ENCODE peak calls at places on chromosomes 7 and 10, in seven cellular contexts. K is K562, C is A549, V is GM12878, Y is H1, W is SK-N-SH, U is HepG2. O is an unnamed sample.

GRCh38 chr10:15782851-15783250 is 63.1 kb upstream of the ITGA8 start:
- DNase-seq in K (no peak), C (no peak), V (no peak), Y (no peak), W (no peak), U (no peak), O (no peak)

GRCh38 chr7:128363261-128363721 is 1.8 kb upstream of the PRRT4 start:
- DNase-seq in K (no peak), C (no peak), V (no peak), Y (no peak), W (peak; percentile 84), U (no peak), O (no peak)

GRCh38 chr10:97412891-97413304 is 11.8 kb upstream of the RRP12 start:
- DNase-seq in K (no peak), C (no peak), V (no peak), Y (no peak), W (no peak), U (peak; percentile 52), O (no peak)

GRCh38 chr10:98030991-98031431 is 590 bp upstream of the CRTAC1 start:
- DNase-seq in K (no peak), C (no peak), V (no peak), Y (peak; percentile 76), W (peak; percentile 88), U (no peak), O (no peak)

GRCh38 chr7:29297194-29297890 is 102.8 kb downstream of the CHN2 start:
- DNase-seq in K (peak; percentile 30), C (no peak), V (no peak), Y (peak; percentile 86), W (no peak), U (no peak), O (no peak)

GRCh38 chr10:18822156-18822555 is 162.9 kb downstream of the ARL5B start:
- DNase-seq in K (no peak), C (no peak), V (no peak), Y (peak; percentile 53), W (no peak), U (peak; percentile 1), O (peak; percentile 43)

GRCh38 chr7:129094501-129094900 is 39.6 kb upstream of the TNPO3 start:
- DNase-seq in K (no peak), C (no peak), V (no peak), Y (no peak), W (no peak), U (no peak), O (no peak)

GRCh38 chr10:24415455-24416169 is 206.7 kb downstream of the KIAA1217 start:
- DNase-seq in K (no peak), C (no peak), V (no peak), Y (no peak), W (peak; percentile 61), U (no peak), O (peak; percentile 22)

GRCh38 chr7:19117870-19118608 is 603 bp upstream of the TWIST1 start:
- DNase-seq in K (no peak), C (no peak), V (no peak), Y (peak; percentile 62), W (peak; percentile 76), U (no peak), O (peak; percentile 21)

GRCh38 chr7:93920496-93921189 is 892 bp upstream of the GNG11 start:
- DNase-seq in K (no peak), C (no peak), V (no peak), Y (no peak), W (no peak), U (no peak), O (no peak)

GRCh38 chr7:36019966-36020365 is 133.1 kb upstream of the EEPD1 start:
- DNase-seq in K (no peak), C (no peak), V (no peak), Y (no peak), W (no peak), U (no peak), O (no peak)

GRCh38 chr10:10872035-10872673 is 145.5 kb upstream of the CELF2 start:
- DNase-seq in K (no peak), C (no peak), V (no peak), Y (no peak), W (no peak), U (no peak), O (peak; percentile 96)

GRCh38 chr10:5488272-5489161 is 10.9 kb downstream of the CALML5 start:
- DNase-seq in K (no peak), C (no peak), V (no peak), Y (no peak), W (no peak), U (no peak), O (no peak)

GRCh38 chr10:59376817-59377340 is 14.5 kb upstream of the FAM13C start:
- DNase-seq in K (no peak), C (no peak), V (no peak), Y (no peak), W (no peak), U (no peak), O (no peak)

GRCh38 chr7:50348469-50349162 is 44.1 kb downstream of the IKZF1 start:
- DNase-seq in K (no peak), C (no peak), V (no peak), Y (no peak), W (no peak), U (no peak), O (no peak)

GRCh38 chr7:139647812-139648616 is 124.5 kb downstream of the CLEC2L start:
- DNase-seq in K (no peak), C (no peak), V (no peak), Y (no peak), W (no peak), U (no peak), O (peak; percentile 39)

GRCh38 chr10:124150807-124151417 is 57.5 kb upstream of the CHST15 start:
- DNase-seq in K (no peak), C (no peak), V (no peak), Y (no peak), W (no peak), U (no peak), O (no peak)

GRCh38 chr10:131982185-131982756 is 548 bp upstream of the BNIP3 start:
- DNase-seq in K (peak; percentile 32), C (peak; percentile 28), V (no peak), Y (no peak), W (peak; percentile 72), U (no peak), O (no peak)

GRCh38 chr7:98483276-98483963 is 82.5 kb upstream of the BAIAP2L1 start:
- DNase-seq in K (no peak), C (no peak), V (no peak), Y (no peak), W (no peak), U (no peak), O (no peak)

GRCh38 chr7:77391230-77391629 is 24.9 kb downstream of the GSAP start:
- DNase-seq in K (no peak), C (no peak), V (peak; percentile 39), Y (no peak), W (no peak), U (no peak), O (no peak)

DNA sequence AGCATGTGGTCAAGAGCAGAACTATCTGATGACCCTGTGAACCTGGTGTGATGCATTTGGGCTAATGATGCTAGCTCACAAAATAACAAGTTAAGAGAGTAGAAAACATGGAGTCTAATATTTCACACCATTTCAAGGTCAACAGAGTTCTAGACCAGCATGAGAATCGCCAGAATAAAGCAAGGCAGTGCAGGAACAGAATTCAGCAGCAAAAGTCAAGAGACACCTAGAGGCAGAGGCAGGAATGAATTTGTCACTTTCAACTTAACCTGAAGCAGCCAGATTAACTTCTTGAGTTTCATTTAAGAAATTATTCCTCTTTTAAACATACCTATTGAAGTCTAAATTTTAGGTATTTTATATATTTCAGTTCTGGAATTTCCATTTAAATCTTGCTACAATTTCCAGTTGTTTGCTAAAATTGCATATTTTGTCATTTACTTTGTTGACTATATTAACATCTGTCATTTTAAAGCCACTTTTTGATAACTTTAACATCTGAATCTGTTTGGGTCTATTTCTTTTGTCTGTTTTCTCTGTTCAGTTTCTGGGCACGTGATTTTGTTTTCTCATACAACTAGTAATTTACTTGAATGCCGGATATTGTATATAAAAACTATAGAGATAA is 44.2 kb upstream of the PRSS58 start:
- DNase-seq in K (no peak), C (no peak), V (no peak), Y (no peak), W (peak; percentile 22), U (no peak), O (no peak)
- TF ChIP-seq RFX5 in K (no peak), C (no peak), V (no peak), Y (no peak), W (no peak), U (no peak), O (no peak)

DNA sequence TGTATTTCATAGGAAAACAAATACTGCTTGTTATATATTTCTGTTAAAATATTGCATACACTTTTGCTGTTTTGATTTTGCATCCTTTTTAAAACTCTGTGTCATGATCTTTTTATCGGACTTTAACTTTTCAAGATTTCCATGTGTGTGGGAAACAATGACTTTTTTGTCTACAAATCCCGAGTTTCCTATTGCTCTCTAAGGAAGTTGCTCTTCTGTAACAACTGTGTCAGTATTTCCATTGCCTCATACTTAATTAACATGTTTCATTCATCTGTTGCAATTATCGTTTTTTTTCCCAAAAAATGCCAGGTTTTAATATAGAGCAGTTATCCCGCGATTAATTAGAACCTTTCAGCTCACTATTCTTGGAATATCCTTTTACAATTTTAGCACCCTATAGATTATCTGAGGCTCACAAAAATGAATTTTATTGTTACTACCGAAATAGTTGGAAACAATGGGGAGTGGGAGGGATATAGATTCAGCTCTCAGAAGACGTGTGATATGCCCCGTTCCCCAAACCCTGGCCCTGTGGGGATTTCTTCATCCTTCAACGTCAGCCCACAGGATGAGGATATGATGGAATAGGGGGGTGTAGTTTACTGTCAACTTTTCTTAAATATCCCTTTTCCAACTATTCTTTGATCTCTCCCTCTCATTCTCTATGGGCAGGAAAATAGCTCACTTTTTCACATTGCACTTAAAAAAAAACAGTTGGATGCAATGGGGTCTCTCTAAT is 297.6 kb upstream of the IGFBP3 start:
- DNase-seq in K (no peak), C (no peak), V (no peak), Y (no peak), W (no peak), U (no peak), O (no peak)
- TF ChIP-seq RFX5 in K (no peak), C (no peak), V (no peak), Y (no peak), W (no peak), U (no peak), O (no peak)

DNA sequence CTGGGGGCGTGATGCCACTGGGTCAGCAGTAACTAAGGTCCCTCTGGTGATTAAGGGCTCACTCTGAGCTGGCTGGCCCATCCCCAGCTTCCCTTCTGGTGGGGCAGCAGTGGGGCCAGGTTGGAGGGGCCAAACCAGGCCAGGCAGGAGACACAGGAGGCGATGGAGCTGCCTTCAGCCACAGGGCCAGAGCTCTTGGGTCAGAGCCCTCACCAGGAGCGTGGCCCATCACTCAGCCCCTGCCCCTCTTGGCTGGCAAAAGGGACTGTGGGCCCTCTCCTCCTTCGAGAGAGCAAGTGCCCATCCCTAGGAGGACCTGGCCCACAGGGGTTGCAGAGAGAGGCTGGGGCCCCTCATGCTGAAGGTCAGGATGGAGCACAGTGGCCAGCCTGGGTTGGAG is 4.5 kb downstream of the KCNK18 start:
- DNase-seq in K (no peak), C (no peak), V (no peak), Y (no peak), W (no peak), U (no peak), O (no peak)
- TF ChIP-seq RFX5 in K (no peak), C (no peak), V (no peak), Y (no peak), W (no peak), U (no peak), O (no peak)

DNA sequence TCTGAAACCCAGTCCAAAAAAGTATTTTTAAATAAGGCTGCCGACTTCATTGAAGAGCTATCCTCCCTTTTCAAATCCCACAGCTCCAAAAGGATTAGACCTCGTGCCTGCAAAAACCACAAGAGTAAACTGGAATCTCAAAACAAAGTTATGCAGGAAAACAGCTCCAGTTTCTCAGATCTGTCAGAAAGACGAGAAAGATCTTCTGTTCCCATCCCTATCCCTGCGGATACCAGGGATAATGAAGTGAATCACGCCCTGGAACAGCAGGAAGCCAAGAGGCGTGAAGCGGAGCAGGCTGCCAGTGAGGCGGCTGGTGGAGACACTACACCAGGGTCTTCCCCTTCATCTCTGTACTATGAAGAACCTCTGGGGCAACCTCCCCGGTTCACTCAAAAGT is 12.6 kb downstream of the MYPN start:
- DNase-seq in K (no peak), C (no peak), V (no peak), Y (no peak), W (no peak), U (no peak), O (no peak)
- TF ChIP-seq RFX5 in K (no peak), C (no peak), V (no peak), Y (no peak), W (no peak), U (no peak), O (no peak)